ENCODE peak calls at places on chromosomes 4 and X, in five cellular contexts. D is HCT116, N is HepG2, S is H1, R is GM12878. Y is an unnamed sample.
A peak's percentile ranks its signal among the peaks of the same experiment; 100 is the strongest.

GRCh38 chr4:133000012-133000411 is 149.1 kb upstream of the PCDH10 start:
- DNase-seq in D (no peak), N (no peak), S (no peak), R (no peak), Y (no peak)

GRCh38 chr4:72779256-72779655 is 210.2 kb upstream of the ADAMTS3 start:
- DNase-seq in D (no peak), N (no peak), S (no peak), R (no peak), Y (no peak)

GRCh38 chr4:183507928-183508327 is 3.1 kb downstream of the ING2 start:
- DNase-seq in D (no peak), N (peak; percentile 59), S (no peak), R (no peak), Y (peak; percentile 51)

GRCh38 chr4:39706334-39706733 is 8.4 kb downstream of the UBE2K start:
- DNase-seq in D (peak; percentile 51), N (peak; percentile 58), S (no peak), R (no peak), Y (no peak)

GRCh38 chr4:13173974-13174373 is 310.2 kb downstream of the RAB28 start:
- DNase-seq in D (no peak), N (no peak), S (no peak), R (no peak), Y (no peak)

GRCh38 chr4:170741856-170742255 is 652.1 kb upstream of the AADAT start:
- DNase-seq in D (no peak), N (no peak), S (no peak), R (no peak), Y (no peak)

GRCh38 chrX:136767104-136767941 is 13.4 kb downstream of the ARHGEF6 start:
- DNase-seq in D (no peak), N (peak; percentile 1), S (peak; percentile 2), R (no peak), Y (peak; percentile 76)

GRCh38 chr4:4386296-4386735 is 586 bp upstream of the NSG1 start:
- DNase-seq in D (no peak), N (no peak), S (no peak), R (no peak), Y (no peak)

GRCh38 chrX:152177052-152177451 is 38.7 kb upstream of the MAGEA10 start:
- DNase-seq in D (no peak), N (no peak), S (no peak), R (no peak), Y (peak; percentile 66)

GRCh38 chr4:159016527-159017137 is 86.2 kb upstream of the RAPGEF2 start:
- DNase-seq in D (no peak), N (peak; percentile 53), S (no peak), R (peak; percentile 56), Y (peak; percentile 70)

GRCh38 chrX:136635235-136635634 is 12.7 kb upstream of the CD40LG start:
- DNase-seq in D (no peak), N (no peak), S (no peak), R (peak; percentile 51), Y (no peak)

GRCh38 chr4:102612824-102613366 is 111.7 kb downstream of the NFKB1 start:
- DNase-seq in D (no peak), N (no peak), S (no peak), R (no peak), Y (no peak)

GRCh38 chr4:57110635-57111546 is 706 bp upstream of the IGFBP7 start:
- DNase-seq in D (no peak), N (no peak), S (no peak), R (no peak), Y (peak; percentile 13)

GRCh38 chr4:24770111-24770584 is 25.2 kb upstream of the SOD3 start:
- DNase-seq in D (peak; percentile 33), N (no peak), S (peak; percentile 21), R (peak; percentile 39), Y (no peak)

GRCh38 chr4:79584352-79584751 is 176.3 kb upstream of the GK2 start:
- DNase-seq in D (no peak), N (no peak), S (no peak), R (no peak), Y (no peak)

GRCh38 chr4:534101-534575 is 35.1 kb downstream of the PIGG start:
- DNase-seq in D (no peak), N (no peak), S (no peak), R (no peak), Y (no peak)

GRCh38 chr4:184174571-184175488 is 42.8 kb downstream of the ENPP6 start:
- DNase-seq in D (no peak), N (no peak), S (no peak), R (no peak), Y (no peak)

GRCh38 chr4:153018716-153019115 is 82.6 kb downstream of the FHDC1 start:
- DNase-seq in D (no peak), N (no peak), S (no peak), R (no peak), Y (no peak)

GRCh38 chr4:98780926-98781325 is 122.5 kb upstream of the TSPAN5 start:
- DNase-seq in D (no peak), N (no peak), S (no peak), R (no peak), Y (no peak)

GRCh38 chr4:16897991-16898827 is at the start of gene LDB2:
- DNase-seq in D (no peak), N (no peak), S (peak; percentile 54), R (no peak), Y (no peak)

GRCh38 chrX:38166478-38167083 is 54.1 kb downstream of the SRPX start:
- DNase-seq in D (peak; percentile 3), N (peak; percentile 1), S (no peak), R (no peak), Y (peak; percentile 34)

GRCh38 chrX:149372861-149373260 is 132.2 kb downstream of the IDS start:
- DNase-seq in D (no peak), N (no peak), S (no peak), R (no peak), Y (no peak)

GRCh38 chr4:48008021-48008596 is 8.4 kb downstream of the CNGA1 start:
- DNase-seq in D (peak; percentile 34), N (no peak), S (no peak), R (no peak), Y (no peak)

GRCh38 chr4:102531441-102531840 is 30.3 kb downstream of the NFKB1 start:
- DNase-seq in D (no peak), N (no peak), S (no peak), R (no peak), Y (no peak)

GRCh38 chrX:53284684-53285447 is 3.5 kb upstream of the IQSEC2 start:
- DNase-seq in D (no peak), N (peak; percentile 16), S (peak; percentile 21), R (peak; percentile 8), Y (peak; percentile 79)

GRCh38 chr4:74217365-74217764 is 59.4 kb downstream of the MTHFD2L start:
- DNase-seq in D (no peak), N (no peak), S (no peak), R (no peak), Y (peak; percentile 13)

GRCh38 chr4:132865458-132865857 is 283.6 kb upstream of the PCDH10 start:
- DNase-seq in D (no peak), N (no peak), S (no peak), R (no peak), Y (no peak)

GRCh38 chrX:128891554-128891953 is 631.7 kb downstream of the SMARCA1 start:
- DNase-seq in D (no peak), N (no peak), S (no peak), R (no peak), Y (no peak)
- TF ChIP-seq POLR2AphosphoS5 in D (no peak), N (no peak), S (no peak), R (no peak), Y (no peak)

GRCh38 chrX:150903110-150903508 is 4.6 kb upstream of the CD99L2 start:
- DNase-seq in D (no peak), N (no peak), S (no peak), R (no peak), Y (no peak)

GRCh38 chrX:150898343-150899190 is at the start of gene CD99L2:
- DNase-seq in D (peak; percentile 61), N (peak; percentile 52), S (peak; percentile 53), R (no peak), Y (peak; percentile 94)

GRCh38 chrX:150899191-150899757 is 806 bp upstream of the CD99L2 start:
- DNase-seq in D (no peak), N (no peak), S (no peak), R (no peak), Y (peak; percentile 57)

GRCh38 chrX:150905293-150905692 is 6.8 kb upstream of the CD99L2 start:
- DNase-seq in D (no peak), N (no peak), S (no peak), R (no peak), Y (no peak)

GRCh38 chrX:150902434-150903109 is 4.1 kb upstream of the CD99L2 start:
- DNase-seq in D (no peak), N (no peak), S (peak; percentile 94), R (no peak), Y (no peak)
- TF ChIP-seq ATF3 in D (no peak), N (no peak), S (no peak), R (no peak), Y (no peak)

GRCh38 chr4:140296335-140296753 is 77.1 kb upstream of the SCOC start:
- DNase-seq in D (peak; percentile 27), N (peak; percentile 6), S (no peak), R (no peak), Y (no peak)
- TF ChIP-seq POLR2AphosphoS5 in D (no peak), N (no peak), S (no peak), R (no peak), Y (no peak)

GRCh38 chr4:67456577-67457196 is 88.6 kb downstream of the CENPC start:
- DNase-seq in D (no peak), N (no peak), S (no peak), R (no peak), Y (no peak)
- TF ChIP-seq ATF3 in D (no peak), N (no peak), S (no peak), R (no peak), Y (no peak)

GRCh38 chr4:70992354-70992753 is 1.1 kb upstream of the DCK start:
- DNase-seq in D (peak; percentile 23), N (no peak), S (no peak), R (no peak), Y (peak; percentile 58)

GRCh38 chr4:70991596-70991995 is 1.9 kb upstream of the DCK start:
- DNase-seq in D (no peak), N (no peak), S (no peak), R (no peak), Y (no peak)

GRCh38 chr4:70994387-70995099 is 1.1 kb downstream of the DCK start:
- DNase-seq in D (no peak), N (no peak), S (no peak), R (no peak), Y (peak; percentile 42)

GRCh38 chr4:70994069-70994366 is 569 bp downstream of the DCK start:
- DNase-seq in D (no peak), N (peak; percentile 15), S (no peak), R (no peak), Y (peak; percentile 53)

GRCh38 chr4:70993181-70994068 is at the start of gene DCK:
- DNase-seq in D (peak; percentile 77), N (peak; percentile 85), S (peak; percentile 84), R (no peak), Y (peak; percentile 93)
- TF ChIP-seq POLR2AphosphoS5 in D (peak; percentile 90), N (peak; percentile 63), S (peak; percentile 85), R (peak; percentile 89), Y (peak; percentile 87)

GRCh38 chrX:71652405-71652804 is 14.9 kb upstream of the LOC101059915 start:
- DNase-seq in D (peak; percentile 23), N (peak; percentile 31), S (no peak), R (no peak), Y (peak; percentile 41)
- TF ChIP-seq ATF3 in D (no peak), N (no peak), S (no peak), R (no peak), Y (no peak)

GRCh38 chr4:55397521-55398321 is 2.0 kb downstream of the TMEM165 start:
- DNase-seq in D (no peak), N (no peak), S (no peak), R (no peak), Y (peak; percentile 44)
- TF ChIP-seq POLR2AphosphoS5 in D (no peak), N (no peak), S (no peak), R (no peak), Y (no peak)

Y was measured in K562.